ENCODE peak calls at places on chromosomes 13 and 19, in nine cellular contexts. One of them, this sample, is unnamed.

GRCh38 chr19:34373601-34374288 is 8.7 kb downstream of the GPI start:
- DNase-seq in HTR-8/SVneo: no peak
- DNase-seq in choroid plexus epithelial cell: no peak
- DNase-seq in NCI-H2171 treated with DMSO at 0.1 percent for 48 hours: no peak
- DNase-seq in activated T-cell treated with anti-CD3 and anti-CD28 coated beads, Interleukin-2, amount 50 U/mL, for 72 hours: no peak
- DNase-seq in T47D: no peak
- DNase-seq in activated naive CD4-positive, alpha-beta T cell treated with Interleukin-2 at 50 U/mL for 16 hours: no peak
- DNase-seq in cardiac muscle cell: no peak
- DNase-seq in H54: no peak
- DNase-seq in this sample: no peak

GRCh38 chr13:33873251-33873908 is 55.4 kb downstream of the RFC3 start:
- DNase-seq in HTR-8/SVneo: no peak
- DNase-seq in choroid plexus epithelial cell: no peak
- DNase-seq in NCI-H2171 treated with DMSO at 0.1 percent for 48 hours: no peak
- DNase-seq in activated T-cell treated with anti-CD3 and anti-CD28 coated beads, Interleukin-2, amount 50 U/mL, for 72 hours: no peak
- DNase-seq in T47D: no peak
- DNase-seq in activated naive CD4-positive, alpha-beta T cell treated with Interleukin-2 at 50 U/mL for 16 hours: no peak
- DNase-seq in cardiac muscle cell: no peak
- DNase-seq in H54: no peak
- DNase-seq in this sample: no peak

GRCh38 chr19:33524024-33524664 is 2.6 kb upstream of the PEPD start:
- DNase-seq in HTR-8/SVneo: no peak
- DNase-seq in choroid plexus epithelial cell: peak
- DNase-seq in NCI-H2171 treated with DMSO at 0.1 percent for 48 hours: no peak
- DNase-seq in activated T-cell treated with anti-CD3 and anti-CD28 coated beads, Interleukin-2, amount 50 U/mL, for 72 hours: no peak
- DNase-seq in T47D: no peak
- DNase-seq in activated naive CD4-positive, alpha-beta T cell treated with Interleukin-2 at 50 U/mL for 16 hours: no peak
- DNase-seq in cardiac muscle cell: no peak
- DNase-seq in H54: no peak
- DNase-seq in this sample: no peak

GRCh38 chr19:8629184-8629583 is 1.2 kb upstream of the NFILZ start:
- DNase-seq in HTR-8/SVneo: no peak
- DNase-seq in choroid plexus epithelial cell: no peak
- DNase-seq in NCI-H2171 treated with DMSO at 0.1 percent for 48 hours: no peak
- DNase-seq in activated T-cell treated with anti-CD3 and anti-CD28 coated beads, Interleukin-2, amount 50 U/mL, for 72 hours: no peak
- DNase-seq in T47D: no peak
- DNase-seq in activated naive CD4-positive, alpha-beta T cell treated with Interleukin-2 at 50 U/mL for 16 hours: no peak
- DNase-seq in cardiac muscle cell: no peak
- DNase-seq in H54: no peak
- DNase-seq in this sample: no peak

GRCh38 chr19:3047307-3048189 is 14.7 kb downstream of the TLE5 start:
- DNase-seq in HTR-8/SVneo: no peak
- DNase-seq in choroid plexus epithelial cell: peak
- DNase-seq in NCI-H2171 treated with DMSO at 0.1 percent for 48 hours: peak
- DNase-seq in activated T-cell treated with anti-CD3 and anti-CD28 coated beads, Interleukin-2, amount 50 U/mL, for 72 hours: peak
- DNase-seq in T47D: no peak
- DNase-seq in activated naive CD4-positive, alpha-beta T cell treated with Interleukin-2 at 50 U/mL for 16 hours: peak
- DNase-seq in cardiac muscle cell: peak
- DNase-seq in H54: peak
- DNase-seq in this sample: peak

GRCh38 chr13:99281811-99282263 is 23.7 kb upstream of the GPR18 start:
- DNase-seq in HTR-8/SVneo: no peak
- DNase-seq in choroid plexus epithelial cell: peak
- DNase-seq in NCI-H2171 treated with DMSO at 0.1 percent for 48 hours: no peak
- DNase-seq in activated T-cell treated with anti-CD3 and anti-CD28 coated beads, Interleukin-2, amount 50 U/mL, for 72 hours: peak
- DNase-seq in T47D: no peak
- DNase-seq in activated naive CD4-positive, alpha-beta T cell treated with Interleukin-2 at 50 U/mL for 16 hours: peak
- DNase-seq in cardiac muscle cell: no peak
- DNase-seq in H54: no peak
- DNase-seq in this sample: no peak

GRCh38 chr13:40777166-40777956 is 6.4 kb upstream of the MRPS31 start:
- DNase-seq in HTR-8/SVneo: peak
- DNase-seq in choroid plexus epithelial cell: peak
- DNase-seq in NCI-H2171 treated with DMSO at 0.1 percent for 48 hours: peak
- DNase-seq in activated T-cell treated with anti-CD3 and anti-CD28 coated beads, Interleukin-2, amount 50 U/mL, for 72 hours: peak
- DNase-seq in T47D: peak
- DNase-seq in activated naive CD4-positive, alpha-beta T cell treated with Interleukin-2 at 50 U/mL for 16 hours: peak
- DNase-seq in cardiac muscle cell: peak
- DNase-seq in H54: no peak
- DNase-seq in this sample: peak

GRCh38 chr13:45162821-45163220 is 38.0 kb downstream of the KCTD4 start:
- DNase-seq in HTR-8/SVneo: peak
- DNase-seq in choroid plexus epithelial cell: peak
- DNase-seq in NCI-H2171 treated with DMSO at 0.1 percent for 48 hours: no peak
- DNase-seq in activated T-cell treated with anti-CD3 and anti-CD28 coated beads, Interleukin-2, amount 50 U/mL, for 72 hours: no peak
- DNase-seq in T47D: no peak
- DNase-seq in activated naive CD4-positive, alpha-beta T cell treated with Interleukin-2 at 50 U/mL for 16 hours: no peak
- DNase-seq in cardiac muscle cell: no peak
- DNase-seq in H54: peak
- DNase-seq in this sample: peak

GRCh38 chr19:3986260-3987041 is 1.2 kb upstream of the EEF2 start:
- DNase-seq in HTR-8/SVneo: no peak
- DNase-seq in choroid plexus epithelial cell: peak
- DNase-seq in NCI-H2171 treated with DMSO at 0.1 percent for 48 hours: peak
- DNase-seq in activated T-cell treated with anti-CD3 and anti-CD28 coated beads, Interleukin-2, amount 50 U/mL, for 72 hours: peak
- DNase-seq in T47D: peak
- DNase-seq in activated naive CD4-positive, alpha-beta T cell treated with Interleukin-2 at 50 U/mL for 16 hours: peak
- DNase-seq in cardiac muscle cell: peak
- DNase-seq in H54: peak
- DNase-seq in this sample: peak

GRCh38 chr19:18002347-18002850 is 5.6 kb upstream of the ARRDC2 start:
- DNase-seq in HTR-8/SVneo: no peak
- DNase-seq in choroid plexus epithelial cell: no peak
- DNase-seq in NCI-H2171 treated with DMSO at 0.1 percent for 48 hours: no peak
- DNase-seq in activated T-cell treated with anti-CD3 and anti-CD28 coated beads, Interleukin-2, amount 50 U/mL, for 72 hours: no peak
- DNase-seq in T47D: no peak
- DNase-seq in activated naive CD4-positive, alpha-beta T cell treated with Interleukin-2 at 50 U/mL for 16 hours: no peak
- DNase-seq in cardiac muscle cell: no peak
- DNase-seq in H54: no peak
- DNase-seq in this sample: no peak

GRCh38 chr13:79451500-79451962 is 29.4 kb upstream of the NDFIP2 start:
- DNase-seq in HTR-8/SVneo: peak
- DNase-seq in choroid plexus epithelial cell: peak
- DNase-seq in NCI-H2171 treated with DMSO at 0.1 percent for 48 hours: no peak
- DNase-seq in activated T-cell treated with anti-CD3 and anti-CD28 coated beads, Interleukin-2, amount 50 U/mL, for 72 hours: peak
- DNase-seq in T47D: no peak
- DNase-seq in activated naive CD4-positive, alpha-beta T cell treated with Interleukin-2 at 50 U/mL for 16 hours: peak
- DNase-seq in cardiac muscle cell: no peak
- DNase-seq in H54: peak
- DNase-seq in this sample: no peak

GRCh38 chr19:12450817-12451216 is 10.0 kb upstream of the ZNF443 start:
- DNase-seq in HTR-8/SVneo: no peak
- DNase-seq in choroid plexus epithelial cell: no peak
- DNase-seq in NCI-H2171 treated with DMSO at 0.1 percent for 48 hours: no peak
- DNase-seq in activated T-cell treated with anti-CD3 and anti-CD28 coated beads, Interleukin-2, amount 50 U/mL, for 72 hours: no peak
- DNase-seq in T47D: no peak
- DNase-seq in activated naive CD4-positive, alpha-beta T cell treated with Interleukin-2 at 50 U/mL for 16 hours: no peak
- DNase-seq in cardiac muscle cell: no peak
- DNase-seq in H54: no peak
- DNase-seq in this sample: no peak

GRCh38 chr13:93966267-93966936 is 513.1 kb downstream of the DCT start:
- DNase-seq in HTR-8/SVneo: no peak
- DNase-seq in choroid plexus epithelial cell: no peak
- DNase-seq in NCI-H2171 treated with DMSO at 0.1 percent for 48 hours: no peak
- DNase-seq in activated T-cell treated with anti-CD3 and anti-CD28 coated beads, Interleukin-2, amount 50 U/mL, for 72 hours: no peak
- DNase-seq in T47D: no peak
- DNase-seq in activated naive CD4-positive, alpha-beta T cell treated with Interleukin-2 at 50 U/mL for 16 hours: no peak
- DNase-seq in cardiac muscle cell: no peak
- DNase-seq in H54: no peak
- DNase-seq in this sample: no peak